ENCODE peak calls at places on chromosomes 16 and 17, in seven cellular contexts. G is neural crest cell, U is kidney epithelial cell, E is lower leg skin, R is endothelial cell of umbilical vein, M is heart left ventricle, N is CD14-positive monocyte. D is an unnamed sample.

GRCh38 chr17:1070411-1070810 is 73.5 kb downstream of the TIMM22 start:
- DNase-seq in G (no peak), R (no peak), U (no peak), E (no peak), N (peak), M (no peak), D (no peak)

GRCh38 chr17:29383687-29384086 is 6.5 kb upstream of the TAOK1 start:
- DNase-seq in M (no peak), E (no peak), G (no peak), R (no peak), N (no peak), U (no peak), D (no peak)

GRCh38 chr16:78122774-78123315 is 23.4 kb downstream of the WWOX start:
- DNase-seq in G (no peak), U (no peak), R (peak), M (no peak), N (no peak), E (no peak), D (no peak)

GRCh38 chr16:25148568-25149215 is 37.1 kb downstream of the LCMT1 start:
- DNase-seq in U (no peak), G (no peak), E (no peak), R (no peak), N (no peak), M (no peak), D (no peak)

GRCh38 chr17:79135628-79136405 is 61.2 kb downstream of the ENGASE start:
- DNase-seq in G (no peak), E (no peak), N (no peak), R (no peak), M (no peak), U (no peak), D (no peak)

GRCh38 chr16:22638393-22639206 is 127.9 kb downstream of the NPIPB5 start:
- DNase-seq in R (no peak), G (no peak), E (no peak), U (no peak), N (peak), M (no peak), D (peak)

GRCh38 chr17:49779730-49780220 is 8.7 kb upstream of the KAT7 start:
- DNase-seq in U (peak), N (no peak), G (no peak), E (no peak), R (peak), M (no peak), D (peak)

GRCh38 chr17:28133562-28133970 is 91.1 kb downstream of the NLK start:
- DNase-seq in G (no peak), E (no peak), R (peak), M (no peak), N (no peak), U (peak), D (peak)

GRCh38 chr16:24845726-24846547 is at the start of gene SLC5A11:
- DNase-seq in G (no peak), R (no peak), E (peak), N (no peak), U (no peak), M (no peak), D (no peak)

GRCh38 chr16:23408242-23409201 is 44.5 kb downstream of the COG7 start:
- DNase-seq in E (no peak), G (no peak), N (no peak), M (peak), U (no peak), R (no peak), D (no peak)

DNA sequence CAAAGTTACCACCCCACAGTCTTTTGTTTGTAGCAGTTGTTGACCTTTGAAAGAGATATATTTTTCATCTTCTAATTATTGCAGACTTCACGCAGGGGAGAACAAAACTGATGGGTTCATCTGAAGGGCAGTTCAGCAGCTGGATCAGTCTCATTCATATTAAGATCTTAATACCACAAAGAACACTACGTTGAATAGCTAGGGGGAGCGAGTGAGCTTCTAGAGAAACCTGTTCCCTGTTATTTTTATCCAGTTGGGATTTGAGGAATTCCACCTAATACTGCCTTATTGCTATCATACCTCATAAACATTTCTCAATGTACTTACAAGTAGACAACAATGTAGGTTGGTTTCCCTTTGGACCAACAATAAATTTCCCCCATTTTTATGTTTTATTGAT is 306.1 kb upstream of the KIF2B start:
- DNase-seq in N (no peak), G (no peak), M (no peak), R (no peak), E (no peak), U (no peak), D (no peak)
- TF ChIP-seq CTCF in N (no peak), G (peak), M (no peak), R (no peak), E (no peak), U (peak), D (no peak)

DNA sequence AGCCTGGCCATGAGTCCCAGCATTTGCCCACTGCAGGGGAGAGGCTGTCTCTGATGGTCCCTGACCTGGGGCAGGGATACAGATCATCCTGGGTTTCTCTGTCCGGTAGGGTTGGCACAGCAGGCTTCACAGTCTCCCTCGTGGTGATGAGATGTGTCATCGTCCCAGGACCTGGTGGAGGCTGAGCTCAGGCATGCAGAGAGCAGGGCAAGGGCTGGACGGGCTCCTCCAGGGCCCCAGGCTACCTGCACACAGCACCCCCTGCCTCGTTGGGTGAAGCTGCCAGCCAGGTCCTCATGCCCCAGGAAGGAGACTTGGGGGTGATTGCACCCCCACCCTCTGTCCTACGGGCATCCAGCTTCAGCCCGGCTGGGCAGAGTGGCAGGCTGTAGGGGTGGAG is 155.8 kb upstream of the GSE1 start:
- DNase-seq in M (no peak), U (no peak), R (no peak), E (no peak), G (no peak), N (no peak), D (no peak)
- TF ChIP-seq CTCF in M (no peak), U (no peak), R (no peak), E (no peak), G (no peak), N (no peak), D (no peak)

DNA sequence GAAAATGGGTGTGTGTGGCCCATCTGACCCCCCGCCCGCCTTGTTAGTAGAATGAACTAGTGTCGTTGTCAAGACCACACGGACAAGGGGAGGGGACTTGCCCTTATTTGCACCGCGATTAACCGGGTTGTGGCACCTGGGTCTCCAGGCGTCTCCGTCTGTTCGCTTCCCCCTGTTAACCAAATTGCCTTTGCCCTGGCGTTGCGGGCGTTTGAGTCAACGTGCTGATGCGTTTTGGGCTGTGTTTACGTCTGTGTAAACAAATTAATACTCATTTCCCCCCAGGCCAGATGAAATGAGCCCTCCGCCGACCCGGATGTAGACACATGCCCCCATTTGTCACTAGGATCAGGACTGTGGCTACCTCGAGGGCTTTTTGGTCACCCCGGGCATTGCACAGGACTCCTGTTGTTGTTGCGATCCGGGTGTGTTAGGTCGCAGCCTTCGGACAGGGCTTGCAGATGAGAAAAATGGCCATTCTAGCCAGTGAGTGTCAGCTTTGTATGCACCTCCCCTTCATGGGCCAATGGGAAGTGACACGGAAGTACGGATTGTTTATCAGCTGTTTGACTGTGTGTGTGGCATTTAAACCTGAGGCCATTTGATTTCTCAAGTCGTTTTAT is 906 bp downstream of the RBL2 start:
- DNase-seq in E (peak), G (peak), R (peak), U (peak), N (peak), M (peak), D (peak)
- TF ChIP-seq CTCF in E (no peak), G (no peak), R (no peak), U (no peak), N (no peak), M (no peak), D (no peak)

GRCh38 chr16:56960681-56961281 is 969 bp upstream of the CETP start:
- DNase-seq in R (no peak), E (no peak), U (no peak), N (no peak), G (no peak), M (no peak), D (no peak)

GRCh38 chr16:56956076-56956475 is 5.7 kb upstream of the CETP start:
- DNase-seq in G (no peak), U (no peak), R (no peak), M (no peak), N (no peak), E (no peak), D (no peak)

GRCh38 chr16:56961386-56961785 is 364 bp upstream of the CETP start:
- DNase-seq in E (no peak), G (no peak), R (peak), U (no peak), M (no peak), N (no peak), D (no peak)

GRCh38 chr16:56953006-56953405 is 8.7 kb upstream of the CETP start:
- DNase-seq in U (no peak), G (no peak), M (no peak), N (no peak), E (no peak), R (no peak), D (no peak)

DNA sequence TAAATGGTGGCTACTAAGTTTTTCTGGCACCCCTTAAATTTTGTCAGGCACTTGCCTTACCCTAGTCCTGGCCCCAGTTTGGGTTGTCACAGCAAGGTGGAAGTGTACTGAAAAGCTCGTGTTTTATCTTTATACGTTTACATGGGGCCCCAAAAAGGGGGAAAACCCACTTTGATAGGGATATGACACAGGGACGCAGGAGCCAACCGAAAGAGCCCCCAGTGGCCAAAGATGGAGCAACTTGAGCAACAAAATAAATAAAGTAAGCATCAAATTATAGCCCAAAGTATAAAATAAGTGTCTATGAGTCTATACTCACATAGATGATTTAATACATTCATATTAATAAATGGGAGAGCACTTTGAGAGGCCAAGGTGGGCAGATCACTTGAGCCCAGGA is 5.0 kb upstream of the CETP start:
- DNase-seq in R (no peak), G (no peak), M (no peak), N (no peak), E (no peak), U (no peak), D (no peak)
- TF ChIP-seq CTCF in R (no peak), G (peak), M (no peak), N (no peak), E (no peak), U (no peak), D (no peak)

DNA sequence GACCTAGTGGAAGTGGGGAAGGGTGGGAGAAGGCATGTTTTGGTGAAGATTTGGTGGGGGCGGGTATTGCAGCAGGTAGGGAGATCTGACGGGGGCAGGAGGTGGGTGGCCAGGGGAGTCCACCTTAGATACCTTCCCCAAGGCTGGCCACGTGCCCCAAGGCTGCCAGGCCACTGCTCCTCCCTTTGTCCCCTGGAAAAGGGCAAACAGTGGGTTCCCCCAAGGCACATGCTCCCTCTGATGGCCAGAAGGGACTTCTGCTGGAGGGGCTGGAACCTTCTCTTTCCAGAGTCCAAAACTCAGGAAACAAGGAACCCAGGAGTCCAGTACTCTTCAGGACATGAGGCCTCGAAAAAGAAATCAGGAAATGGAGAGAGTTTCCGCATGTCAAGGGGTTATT is 6.2 kb upstream of the PSMD3 start:
- DNase-seq in R (no peak), U (no peak), M (no peak), E (no peak), G (no peak), N (no peak), D (no peak)
- TF ChIP-seq CTCF in R (no peak), U (no peak), M (no peak), E (no peak), G (no peak), N (no peak), D (no peak)

GRCh38 chr16:66127459-66128362 is 238.8 kb upstream of the CDH5 start:
- DNase-seq in E (peak), G (peak), M (peak), N (no peak), R (peak), U (no peak), D (no peak)
- TF ChIP-seq CTCF in E (no peak), G (peak), M (no peak), N (no peak), R (no peak), U (no peak), D (no peak)

GRCh38 chr17:74987909-74988711 is 678 bp downstream of the CDR2L start:
- DNase-seq in E (peak), U (no peak), N (no peak), M (peak), G (peak), R (peak), D (peak)
- TF ChIP-seq CTCF in E (no peak), U (peak), N (no peak), M (peak), G (no peak), R (peak), D (peak)

GRCh38 chr16:56312556-56312955 is 112.8 kb downstream of the AMFR start:
- DNase-seq in E (no peak), U (no peak), R (no peak), N (no peak), G (no peak), M (no peak), D (no peak)

GRCh38 chr16:56310685-56311084 is 114.7 kb downstream of the AMFR start:
- DNase-seq in U (no peak), M (no peak), E (no peak), R (no peak), G (no peak), N (no peak), D (no peak)

GRCh38 chr16:56311208-56312027 is 113.9 kb downstream of the AMFR start:
- DNase-seq in N (no peak), R (no peak), G (no peak), E (no peak), U (no peak), M (no peak), D (no peak)

GRCh38 chr16:56314244-56314850 is 111.0 kb downstream of the AMFR start:
- DNase-seq in G (no peak), R (no peak), U (no peak), N (no peak), M (no peak), E (no peak), D (no peak)

DNA sequence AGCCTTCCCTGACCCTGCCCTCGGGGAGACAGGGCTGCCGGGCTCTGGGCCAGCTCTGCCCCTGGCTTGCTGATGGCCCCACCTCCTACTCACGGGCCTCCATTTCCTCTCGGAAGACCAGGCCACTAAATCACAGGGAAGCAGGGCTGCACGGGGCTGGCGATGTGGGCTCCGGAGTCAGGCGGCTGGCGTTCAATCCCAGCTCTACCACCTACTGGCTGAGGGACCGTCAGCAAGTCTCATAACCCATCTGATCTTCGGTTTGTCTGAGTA is 113.4 kb downstream of the AMFR start:
- DNase-seq in R (no peak), M (no peak), E (no peak), G (no peak), U (no peak), N (no peak), D (no peak)
- TF ChIP-seq CTCF in R (no peak), M (no peak), E (no peak), G (no peak), U (no peak), N (no peak), D (no peak)

D was measured in AG09319.